ENCODE peak calls at places on chromosome 17, in five cellular contexts. Z, A, R, C and Y are unnamed samples.

GRCh38 chr17:75346906-75347305 is 57.7 kb upstream of the SLC25A19 start:
- DNase-seq in Z (no peak), R (peak; percentile 46), A (no peak), C (no peak), Y (no peak)

GRCh38 chr17:32622540-32622939 is 135.7 kb downstream of the CDK5R1 start:
- DNase-seq in A (no peak), Z (no peak), C (no peak), R (no peak), Y (no peak)

GRCh38 chr17:79956853-79957252 is 78.8 kb downstream of the TBC1D16 start:
- DNase-seq in A (peak; percentile 11), C (no peak), R (no peak), Z (no peak), Y (peak; percentile 53)

GRCh38 chr17:19317359-19318095 is 45.0 kb downstream of the B9D1 start:
- DNase-seq in Z (peak; percentile 97), A (peak; percentile 83), C (peak; percentile 87), R (peak; percentile 91), Y (peak; percentile 15)

GRCh38 chr17:76672270-76672851 is 28.8 kb upstream of the ST6GALNAC1 start:
- DNase-seq in C (no peak), Z (no peak), A (no peak), R (no peak), Y (no peak)

GRCh38 chr17:16027708-16028584 is 28.3 kb downstream of the TTC19 start:
- DNase-seq in C (no peak), Z (peak; percentile 44), A (no peak), R (peak; percentile 68), Y (peak; percentile 66)

GRCh38 chr17:78341559-78342437 is 18.1 kb downstream of the SOCS3 start:
- DNase-seq in A (peak; percentile 85), Z (peak; percentile 75), R (peak; percentile 92), C (peak; percentile 90), Y (peak; percentile 86)

GRCh38 chr17:17684901-17685774 is 3.9 kb downstream of the RAI1 start:
- DNase-seq in R (no peak), C (no peak), Z (no peak), A (no peak), Y (no peak)

GRCh38 chr17:59513934-59514841 is 51.2 kb upstream of the DHX40 start:
- DNase-seq in R (peak; percentile 81), C (peak; percentile 86), Z (peak; percentile 73), A (peak; percentile 61), Y (peak; percentile 88)

GRCh38 chr17:73593249-73593965 is 50.8 kb downstream of the SDK2 start:
- DNase-seq in C (no peak), Z (no peak), R (no peak), A (no peak), Y (no peak)

GRCh38 chr17:70855401-70856054 is 686.2 kb downstream of the KCNJ2 start:
- DNase-seq in R (no peak), A (no peak), Z (no peak), C (no peak), Y (no peak)